ENCODE peak calls at places on chromosomes 11 and 22, in nine cellular contexts. One of them, this sample, is unnamed.

GRCh38 chr11:44306469-44307244 is 3.3 kb downstream of the ALX4 start:
- DNase-seq in choroid plexus epithelial cell: no peak
- DNase-seq in brain pericyte: no peak
- DNase-seq in AG09309: no peak
- DNase-seq in esophagus muscularis mucosa: no peak
- DNase-seq in activated CD8-positive, alpha-beta memory T cell treated with anti-CD3 and anti-CD28 coated beads for 24 hours: no peak
- DNase-seq in NCI-H774: no peak
- DNase-seq in 8988T: no peak
- DNase-seq in endothelial cell: no peak
- DNase-seq in this sample: no peak

GRCh38 chr11:4740735-4741134 is 29.0 kb downstream of the OR51F1 start:
- DNase-seq in esophagus muscularis mucosa: no peak
- DNase-seq in 8988T: no peak
- DNase-seq in AG09309: no peak
- DNase-seq in activated CD8-positive, alpha-beta memory T cell treated with anti-CD3 and anti-CD28 coated beads for 24 hours: no peak
- DNase-seq in choroid plexus epithelial cell: no peak
- DNase-seq in endothelial cell: no peak
- DNase-seq in NCI-H774: no peak
- DNase-seq in brain pericyte: no peak
- DNase-seq in this sample: no peak

GRCh38 chr11:68342459-68343158 is 30.2 kb downstream of the LRP5 start:
- DNase-seq in NCI-H774: no peak
- DNase-seq in brain pericyte: no peak
- DNase-seq in 8988T: no peak
- DNase-seq in AG09309: no peak
- DNase-seq in activated CD8-positive, alpha-beta memory T cell treated with anti-CD3 and anti-CD28 coated beads for 24 hours: no peak
- DNase-seq in esophagus muscularis mucosa: no peak
- DNase-seq in choroid plexus epithelial cell: no peak
- DNase-seq in endothelial cell: no peak
- DNase-seq in this sample: no peak

GRCh38 chr22:23180893-23181762 is 819 bp downstream of the BCR start:
- DNase-seq in activated CD8-positive, alpha-beta memory T cell treated with anti-CD3 and anti-CD28 coated beads for 24 hours: peak; percentile 78
- DNase-seq in AG09309: no peak
- DNase-seq in 8988T: peak; percentile 59
- DNase-seq in NCI-H774: no peak
- DNase-seq in esophagus muscularis mucosa: no peak
- DNase-seq in brain pericyte: no peak
- DNase-seq in endothelial cell: no peak
- DNase-seq in choroid plexus epithelial cell: no peak
- DNase-seq in this sample: no peak

GRCh38 chr11:113293936-113294335 is 20.4 kb upstream of the TTC12 start:
- DNase-seq in activated CD8-positive, alpha-beta memory T cell treated with anti-CD3 and anti-CD28 coated beads for 24 hours: no peak
- DNase-seq in brain pericyte: no peak
- DNase-seq in AG09309: no peak
- DNase-seq in endothelial cell: no peak
- DNase-seq in esophagus muscularis mucosa: no peak
- DNase-seq in 8988T: no peak
- DNase-seq in choroid plexus epithelial cell: no peak
- DNase-seq in NCI-H774: no peak
- DNase-seq in this sample: no peak

GRCh38 chr11:9615031-9615451 is 41.6 kb downstream of the WEE1 start:
- DNase-seq in activated CD8-positive, alpha-beta memory T cell treated with anti-CD3 and anti-CD28 coated beads for 24 hours: no peak
- DNase-seq in esophagus muscularis mucosa: no peak
- DNase-seq in endothelial cell: no peak
- DNase-seq in AG09309: no peak
- DNase-seq in NCI-H774: no peak
- DNase-seq in choroid plexus epithelial cell: no peak
- DNase-seq in 8988T: no peak
- DNase-seq in brain pericyte: no peak
- DNase-seq in this sample: no peak

GRCh38 chr11:88552377-88553029 is 215.0 kb upstream of the CTSC start:
- DNase-seq in activated CD8-positive, alpha-beta memory T cell treated with anti-CD3 and anti-CD28 coated beads for 24 hours: peak; percentile 72
- DNase-seq in 8988T: no peak
- DNase-seq in brain pericyte: no peak
- DNase-seq in NCI-H774: no peak
- DNase-seq in esophagus muscularis mucosa: no peak
- DNase-seq in AG09309: no peak
- DNase-seq in choroid plexus epithelial cell: peak; percentile 75
- DNase-seq in endothelial cell: peak; percentile 64
- DNase-seq in this sample: no peak

GRCh38 chr11:120183701-120184141 is 27.1 kb upstream of the OAF start:
- DNase-seq in AG09309: no peak
- DNase-seq in activated CD8-positive, alpha-beta memory T cell treated with anti-CD3 and anti-CD28 coated beads for 24 hours: peak; percentile 41
- DNase-seq in 8988T: no peak
- DNase-seq in brain pericyte: no peak
- DNase-seq in esophagus muscularis mucosa: peak; percentile 86
- DNase-seq in endothelial cell: no peak
- DNase-seq in NCI-H774: no peak
- DNase-seq in choroid plexus epithelial cell: no peak
- DNase-seq in this sample: no peak

GRCh38 chr11:44382118-44382517 is 72.2 kb upstream of the ALX4 start:
- DNase-seq in choroid plexus epithelial cell: no peak
- DNase-seq in 8988T: no peak
- DNase-seq in AG09309: no peak
- DNase-seq in activated CD8-positive, alpha-beta memory T cell treated with anti-CD3 and anti-CD28 coated beads for 24 hours: no peak
- DNase-seq in brain pericyte: no peak
- DNase-seq in NCI-H774: no peak
- DNase-seq in endothelial cell: no peak
- DNase-seq in esophagus muscularis mucosa: no peak
- DNase-seq in this sample: no peak

GRCh38 chr11:79610139-79610538 is 169.3 kb upstream of the TENM4 start:
- DNase-seq in AG09309: no peak
- DNase-seq in NCI-H774: no peak
- DNase-seq in choroid plexus epithelial cell: no peak
- DNase-seq in brain pericyte: no peak
- DNase-seq in endothelial cell: no peak
- DNase-seq in 8988T: no peak
- DNase-seq in activated CD8-positive, alpha-beta memory T cell treated with anti-CD3 and anti-CD28 coated beads for 24 hours: no peak
- DNase-seq in esophagus muscularis mucosa: no peak
- DNase-seq in this sample: no peak

This sample was measured in frontal cortex.